ENCODE peak calls at places on chromosomes 11 and 22, in ten cellular contexts. V is fibroblast of mammary gland; A is Caco-2; O is uterus; Q is astrocyte of the cerebellum; B is neural progenitor cell; M is PC-3; F is CD8-positive, alpha-beta T cell; P is ovary; J is transverse colon. D is an unnamed sample.

GRCh38 chr22:38981005-38981658 is 1.0 kb upstream of the APOBEC3B start:
- DNase-seq in M (peak; percentile 45), O (peak; percentile 55), P (peak; percentile 29), B (peak; percentile 66), F (no peak), Q (no peak), A (peak; percentile 80), J (peak; percentile 54), V (peak; percentile 5), D (no peak)

GRCh38 chr11:69848196-69848595 is 29.0 kb upstream of the FGF3 start:
- DNase-seq in J (no peak), O (no peak), M (peak; percentile 25), F (no peak), B (no peak), Q (no peak), V (no peak), P (no peak), A (no peak), D (peak; percentile 59)

GRCh38 chr22:34976886-34977285 is 89.1 kb upstream of the ISX start:
- DNase-seq in B (no peak), F (no peak), V (no peak), Q (no peak), P (no peak), A (no peak), O (no peak), J (no peak), M (no peak), D (no peak)

GRCh38 chr11:35953081-35953480 is 9.2 kb downstream of the LDLRAD3 start:
- DNase-seq in B (no peak), V (no peak), Q (no peak), F (no peak), M (peak; percentile 31), O (no peak), P (peak; percentile 34), J (no peak), A (no peak), D (no peak)

GRCh38 chr11:106770489-106771100 is 247.7 kb downstream of the GUCY1A2 start:
- DNase-seq in F (no peak), O (no peak), Q (no peak), V (peak; percentile 52), B (no peak), J (no peak), A (no peak), M (no peak), P (no peak), D (no peak)

GRCh38 chr11:94938399-94939055 is 34.8 kb downstream of the CWC15 start:
- DNase-seq in J (no peak), B (no peak), V (peak; percentile 97), P (peak; percentile 21), F (no peak), Q (peak; percentile 90), M (peak; percentile 6), A (no peak), O (peak; percentile 79), D (no peak)

GRCh38 chr11:59207988-59208432 is 4.7 kb downstream of the MPEG1 start:
- DNase-seq in Q (peak; percentile 52), B (peak; percentile 62), F (peak; percentile 19), P (no peak), A (peak; percentile 40), V (peak; percentile 70), M (peak; percentile 69), J (no peak), O (peak; percentile 56), D (no peak)

GRCh38 chr22:29147241-29147919 is 58.3 kb upstream of the EMID1 start:
- DNase-seq in V (no peak), F (no peak), A (no peak), B (no peak), J (no peak), O (peak; percentile 5), P (no peak), Q (no peak), M (no peak), D (no peak)

GRCh38 chr22:44003776-44004460 is 20.2 kb upstream of the PARVB start:
- DNase-seq in J (no peak), O (no peak), B (peak; percentile 63), M (no peak), A (no peak), P (no peak), Q (no peak), F (no peak), V (no peak), D (no peak)

GRCh38 chr11:65642014-65642671 is 4.2 kb downstream of the SIPA1 start:
- DNase-seq in P (no peak), Q (no peak), A (no peak), V (no peak), M (no peak), B (peak; percentile 62), J (no peak), O (no peak), F (no peak), D (no peak)

DNA sequence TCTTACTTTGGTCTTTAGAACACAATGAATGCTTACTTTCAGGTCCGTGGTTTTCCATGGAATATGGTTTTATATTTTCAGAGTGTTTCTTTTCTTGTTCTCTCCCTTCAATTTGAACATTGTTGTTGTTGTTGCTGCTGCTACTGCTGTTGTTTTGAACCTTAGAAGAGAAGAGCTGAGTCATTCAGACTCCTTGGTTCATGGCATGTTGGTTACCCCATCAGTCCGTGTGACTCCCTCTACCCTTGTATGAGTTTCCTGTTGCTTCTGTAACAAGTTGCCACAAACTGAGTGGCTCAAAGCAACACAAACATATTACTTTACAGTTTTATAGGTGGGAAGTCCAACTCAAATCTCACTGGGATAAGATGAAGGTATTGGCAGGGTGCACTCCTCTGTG is 511.0 kb downstream of the INSC start:
- DNase-seq in Q (no peak), F (no peak), B (no peak), M (no peak), J (no peak), O (no peak), A (no peak), P (no peak), V (no peak), D (no peak)
- H3K4me3 ChIP-seq in Q (no peak overlapping the region), F (no peak overlapping the region), B (no peak overlapping the region), M (no peak overlapping the region), J (no peak overlapping the region), O (no peak overlapping the region), A (no peak overlapping the region), P (no peak overlapping the region), V (no peak overlapping the region), D (no peak overlapping the region)

GRCh38 chr11:7512525-7513209 is 1.1 kb upstream of the PPFIBP2 start:
- DNase-seq in A (no peak), B (no peak), P (peak; percentile 73), Q (peak; percentile 9), V (peak; percentile 43), O (peak; percentile 58), M (no peak), J (peak; percentile 80), F (peak; percentile 23), D (no peak)

GRCh38 chr11:7516488-7516887 is 2.7 kb downstream of the PPFIBP2 start:
- DNase-seq in J (no peak), O (no peak), B (no peak), Q (no peak), F (peak; percentile 19), V (no peak), P (no peak), M (no peak), A (no peak), D (no peak)

GRCh38 chr11:7513210-7514098 is at the start of gene PPFIBP2:
- DNase-seq in P (peak; percentile 87), F (peak; percentile 82), A (peak; percentile 90), M (peak; percentile 64), J (peak; percentile 91), V (peak; percentile 62), B (peak; percentile 89), Q (peak; percentile 13), O (peak; percentile 74), D (no peak)

GRCh38 chr11:7515544-7515943 is 1.7 kb downstream of the PPFIBP2 start:
- DNase-seq in J (no peak), Q (no peak), A (no peak), B (no peak), P (no peak), M (no peak), O (no peak), V (no peak), F (no peak), D (no peak)

DNA sequence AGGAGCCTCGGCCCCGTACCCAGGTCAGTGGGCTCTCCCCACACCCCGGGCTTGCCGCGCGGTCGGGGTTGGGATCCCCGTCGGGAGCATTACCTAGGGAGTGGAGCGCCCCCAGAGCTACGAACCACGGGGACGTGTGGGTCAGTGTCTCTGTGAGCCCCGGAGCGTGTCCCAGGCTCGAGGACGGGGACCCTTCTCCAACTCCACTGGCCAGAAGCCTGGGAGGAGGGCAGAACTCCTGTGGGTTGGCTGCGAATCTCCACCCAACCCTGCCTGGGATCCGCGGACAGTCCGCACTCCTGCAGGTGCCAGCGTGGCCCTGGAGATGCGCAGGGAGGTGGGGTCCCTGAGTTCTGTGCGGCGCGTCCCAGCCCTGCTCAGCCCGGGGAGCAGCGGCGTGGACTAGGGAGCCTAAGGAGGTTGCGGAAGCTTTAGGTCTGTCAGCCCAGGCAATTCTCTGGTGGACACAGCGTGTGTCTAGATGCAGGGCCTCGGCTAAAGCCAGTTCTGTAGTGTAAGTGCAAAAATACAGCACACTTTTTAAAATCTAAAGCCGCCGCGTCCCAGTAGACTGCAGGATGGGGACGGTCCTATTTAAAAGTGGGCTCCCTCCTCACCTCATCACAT is 413 bp downstream of the PPFIBP2 start:
- DNase-seq in P (no peak), O (no peak), B (peak; percentile 42), Q (no peak), J (peak; percentile 54), M (no peak), F (peak; percentile 18), V (no peak), A (peak; percentile 41), D (no peak)
- TF ChIP-seq CTCF in P (no peak), O (no peak), B (no peak), Q (no peak), J (no peak), M (no peak), F (no peak), V (no peak), A (no peak), D (peak; percentile 2)

GRCh38 chr11:130427049-130427388 is 1.4 kb downstream of the ADAMTS8 start:
- DNase-seq in F (no peak), B (no peak), V (no peak), P (no peak), O (no peak), J (no peak), M (no peak), A (no peak), Q (no peak), D (no peak)
- H3K4me3 ChIP-seq in F (no peak overlapping the region), B (peak overlapping the region; percentile 62), V (no peak overlapping the region), P (peak overlapping the region; percentile 38), O (no peak overlapping the region), J (no peak overlapping the region), M (no peak overlapping the region), A (no peak overlapping the region), Q (no peak overlapping the region), D (no peak overlapping the region)

GRCh38 chr11:62727833-62728721 is at the start of gene TTC9C:
- DNase-seq in P (peak; percentile 84), V (peak; percentile 98), J (peak; percentile 93), Q (peak; percentile 94), F (peak; percentile 81), O (peak; percentile 94), B (peak; percentile 98), A (peak; percentile 94), M (peak; percentile 99), D (peak; percentile 90)

GRCh38 chr11:62727007-62727832 is at the start of gene HNRNPUL2:
- DNase-seq in J (peak; percentile 99), A (peak; percentile 99), P (peak; percentile 98), V (peak; percentile 99), M (peak; percentile 100), F (peak; percentile 97), Q (peak; percentile 99), O (peak; percentile 98), B (peak; percentile 100), D (peak; percentile 96)

GRCh38 chr11:62737196-62737595 is 8.9 kb downstream of the TTC9C start:
- DNase-seq in O (no peak), M (no peak), P (no peak), A (no peak), V (no peak), B (no peak), Q (no peak), J (no peak), F (no peak), D (no peak)

GRCh38 chr11:62732830-62733229 is 4.5 kb downstream of the TTC9C start:
- DNase-seq in B (no peak), Q (no peak), V (peak; percentile 72), F (no peak), M (peak; percentile 36), P (no peak), A (no peak), O (no peak), J (no peak), D (no peak)
- TF ChIP-seq CTCF in B (peak; percentile 27), Q (no peak), V (peak; percentile 31), F (peak; percentile 23), M (peak; percentile 60), P (no peak), A (no peak), O (no peak), J (no peak), D (peak; percentile 8)